ENCODE peak calls at places on chromosomes 5 and 9, in eight cellular contexts. One of them, this sample, is unnamed.

GRCh38 chr5:57887851-57888621 is 405.4 kb upstream of the ACTBL2 start:
- DNase-seq in T-cell: no peak
- DNase-seq in neuronal stem cell: peak; percentile 43
- DNase-seq in NCI-H1417: peak; percentile 49
- DNase-seq in stimulated activated CD8-positive, alpha-beta memory T cell treated with anti-CD3 and anti-CD28 coated beads, Interleukin-4, amount 100 ng/mL, for 24 hours: no peak
- DNase-seq in brain microvascular endothelial cell: peak; percentile 67
- DNase-seq in SK-N-SH: peak; percentile 61
- DNase-seq in Caco-2: peak; percentile 75
- DNase-seq in this sample: no peak

GRCh38 chr9:14935099-14935710 is 25.0 kb upstream of the FREM1 start:
- DNase-seq in T-cell: no peak
- DNase-seq in neuronal stem cell: peak; percentile 56
- DNase-seq in NCI-H1417: no peak
- DNase-seq in stimulated activated CD8-positive, alpha-beta memory T cell treated with anti-CD3 and anti-CD28 coated beads, Interleukin-4, amount 100 ng/mL, for 24 hours: no peak
- DNase-seq in brain microvascular endothelial cell: no peak
- DNase-seq in SK-N-SH: no peak
- DNase-seq in Caco-2: no peak
- DNase-seq in this sample: no peak

GRCh38 chr9:110655723-110656641 is 12.6 kb upstream of the MUSK start:
- DNase-seq in T-cell: no peak
- DNase-seq in neuronal stem cell: no peak
- DNase-seq in NCI-H1417: no peak
- DNase-seq in stimulated activated CD8-positive, alpha-beta memory T cell treated with anti-CD3 and anti-CD28 coated beads, Interleukin-4, amount 100 ng/mL, for 24 hours: no peak
- DNase-seq in brain microvascular endothelial cell: peak; percentile 14
- DNase-seq in SK-N-SH: no peak
- DNase-seq in Caco-2: no peak
- DNase-seq in this sample: no peak

GRCh38 chr5:124252751-124253146 is 493.7 kb downstream of the ZNF608 start:
- DNase-seq in T-cell: no peak
- DNase-seq in neuronal stem cell: no peak
- DNase-seq in NCI-H1417: no peak
- DNase-seq in stimulated activated CD8-positive, alpha-beta memory T cell treated with anti-CD3 and anti-CD28 coated beads, Interleukin-4, amount 100 ng/mL, for 24 hours: no peak
- DNase-seq in brain microvascular endothelial cell: no peak
- DNase-seq in SK-N-SH: peak; percentile 36
- DNase-seq in Caco-2: no peak
- DNase-seq in this sample: no peak

GRCh38 chr5:93717162-93717561 is 24.2 kb downstream of the POU5F2 start:
- DNase-seq in T-cell: no peak
- DNase-seq in neuronal stem cell: no peak
- DNase-seq in NCI-H1417: peak; percentile 25
- DNase-seq in stimulated activated CD8-positive, alpha-beta memory T cell treated with anti-CD3 and anti-CD28 coated beads, Interleukin-4, amount 100 ng/mL, for 24 hours: no peak
- DNase-seq in brain microvascular endothelial cell: peak; percentile 27
- DNase-seq in SK-N-SH: no peak
- DNase-seq in Caco-2: no peak
- DNase-seq in this sample: no peak

GRCh38 chr5:109426075-109426474 is 16.3 kb upstream of the PJA2 start:
- DNase-seq in T-cell: no peak
- DNase-seq in neuronal stem cell: no peak
- DNase-seq in NCI-H1417: no peak
- DNase-seq in stimulated activated CD8-positive, alpha-beta memory T cell treated with anti-CD3 and anti-CD28 coated beads, Interleukin-4, amount 100 ng/mL, for 24 hours: no peak
- DNase-seq in brain microvascular endothelial cell: no peak
- DNase-seq in SK-N-SH: no peak
- DNase-seq in Caco-2: no peak
- DNase-seq in this sample: no peak

GRCh38 chr9:115957571-115957970 is 196.0 kb upstream of the PAPPA start:
- DNase-seq in T-cell: no peak
- DNase-seq in neuronal stem cell: no peak
- DNase-seq in NCI-H1417: no peak
- DNase-seq in stimulated activated CD8-positive, alpha-beta memory T cell treated with anti-CD3 and anti-CD28 coated beads, Interleukin-4, amount 100 ng/mL, for 24 hours: no peak
- DNase-seq in brain microvascular endothelial cell: no peak
- DNase-seq in SK-N-SH: no peak
- DNase-seq in Caco-2: no peak
- DNase-seq in this sample: no peak

GRCh38 chr5:159051431-159052281 is 48.1 kb downstream of the EBF1 start:
- DNase-seq in T-cell: no peak
- DNase-seq in neuronal stem cell: no peak
- DNase-seq in NCI-H1417: peak; percentile 25
- DNase-seq in stimulated activated CD8-positive, alpha-beta memory T cell treated with anti-CD3 and anti-CD28 coated beads, Interleukin-4, amount 100 ng/mL, for 24 hours: no peak
- DNase-seq in brain microvascular endothelial cell: peak; percentile 40
- DNase-seq in SK-N-SH: no peak
- DNase-seq in Caco-2: no peak
- DNase-seq in this sample: peak; percentile 48

GRCh38 chr9:96875460-96876142 is 21.3 kb upstream of the ZNF782 start:
- DNase-seq in T-cell: peak; percentile 31
- DNase-seq in neuronal stem cell: peak; percentile 88
- DNase-seq in NCI-H1417: peak; percentile 85
- DNase-seq in stimulated activated CD8-positive, alpha-beta memory T cell treated with anti-CD3 and anti-CD28 coated beads, Interleukin-4, amount 100 ng/mL, for 24 hours: peak; percentile 11
- DNase-seq in brain microvascular endothelial cell: peak; percentile 74
- DNase-seq in SK-N-SH: peak; percentile 88
- DNase-seq in Caco-2: peak; percentile 96
- DNase-seq in this sample: peak; percentile 82

GRCh38 chr9:127783111-127783621 is 2.7 kb upstream of the CDK9 start:
- DNase-seq in T-cell: peak; percentile 64
- DNase-seq in neuronal stem cell: no peak
- DNase-seq in NCI-H1417: no peak
- DNase-seq in stimulated activated CD8-positive, alpha-beta memory T cell treated with anti-CD3 and anti-CD28 coated beads, Interleukin-4, amount 100 ng/mL, for 24 hours: peak; percentile 61
- DNase-seq in brain microvascular endothelial cell: no peak
- DNase-seq in SK-N-SH: no peak
- DNase-seq in Caco-2: no peak
- DNase-seq in this sample: peak; percentile 69

GRCh38 chr9:95147452-95147851 is 170.1 kb downstream of the FANCC start:
- DNase-seq in T-cell: no peak
- DNase-seq in neuronal stem cell: no peak
- DNase-seq in NCI-H1417: no peak
- DNase-seq in stimulated activated CD8-positive, alpha-beta memory T cell treated with anti-CD3 and anti-CD28 coated beads, Interleukin-4, amount 100 ng/mL, for 24 hours: no peak
- DNase-seq in brain microvascular endothelial cell: no peak
- DNase-seq in SK-N-SH: no peak
- DNase-seq in Caco-2: no peak
- DNase-seq in this sample: no peak

GRCh38 chr5:123937230-123937629 is 425.3 kb downstream of the CSNK1G3 start:
- DNase-seq in T-cell: no peak
- DNase-seq in neuronal stem cell: peak; percentile 4
- DNase-seq in NCI-H1417: no peak
- DNase-seq in stimulated activated CD8-positive, alpha-beta memory T cell treated with anti-CD3 and anti-CD28 coated beads, Interleukin-4, amount 100 ng/mL, for 24 hours: no peak
- DNase-seq in brain microvascular endothelial cell: peak; percentile 52
- DNase-seq in SK-N-SH: peak; percentile 26
- DNase-seq in Caco-2: peak; percentile 41
- DNase-seq in this sample: no peak

GRCh38 chr5:64612349-64612961 is 77.8 kb upstream of the SHISAL2B start:
- DNase-seq in T-cell: no peak
- DNase-seq in neuronal stem cell: peak; percentile 59
- DNase-seq in NCI-H1417: peak; percentile 82
- DNase-seq in stimulated activated CD8-positive, alpha-beta memory T cell treated with anti-CD3 and anti-CD28 coated beads, Interleukin-4, amount 100 ng/mL, for 24 hours: no peak
- DNase-seq in brain microvascular endothelial cell: peak; percentile 62
- DNase-seq in SK-N-SH: peak; percentile 20
- DNase-seq in Caco-2: no peak
- DNase-seq in this sample: peak; percentile 11

GRCh38 chr5:134003957-134004625 is 684 bp downstream of the VDAC1 start:
- DNase-seq in T-cell: peak; percentile 46
- DNase-seq in neuronal stem cell: peak; percentile 37
- DNase-seq in NCI-H1417: peak; percentile 52
- DNase-seq in stimulated activated CD8-positive, alpha-beta memory T cell treated with anti-CD3 and anti-CD28 coated beads, Interleukin-4, amount 100 ng/mL, for 24 hours: peak; percentile 37
- DNase-seq in brain microvascular endothelial cell: peak; percentile 18
- DNase-seq in SK-N-SH: peak; percentile 82
- DNase-seq in Caco-2: no peak
- DNase-seq in this sample: peak; percentile 81

GRCh38 chr5:12204761-12205160 is 300.5 kb upstream of the CTNND2 start:
- DNase-seq in T-cell: no peak
- DNase-seq in neuronal stem cell: no peak
- DNase-seq in NCI-H1417: no peak
- DNase-seq in stimulated activated CD8-positive, alpha-beta memory T cell treated with anti-CD3 and anti-CD28 coated beads, Interleukin-4, amount 100 ng/mL, for 24 hours: no peak
- DNase-seq in brain microvascular endothelial cell: no peak
- DNase-seq in SK-N-SH: no peak
- DNase-seq in Caco-2: no peak
- DNase-seq in this sample: no peak

GRCh38 chr9:91451431-91452270 is 28.0 kb upstream of the NFIL3 start:
- DNase-seq in T-cell: no peak
- DNase-seq in neuronal stem cell: no peak
- DNase-seq in NCI-H1417: no peak
- DNase-seq in stimulated activated CD8-positive, alpha-beta memory T cell treated with anti-CD3 and anti-CD28 coated beads, Interleukin-4, amount 100 ng/mL, for 24 hours: no peak
- DNase-seq in brain microvascular endothelial cell: no peak
- DNase-seq in SK-N-SH: no peak
- DNase-seq in Caco-2: no peak
- DNase-seq in this sample: no peak

GRCh38 chr9:133506653-133507038 is 18.1 kb downstream of the MYMK start:
- DNase-seq in T-cell: no peak
- DNase-seq in neuronal stem cell: no peak
- DNase-seq in NCI-H1417: no peak
- DNase-seq in stimulated activated CD8-positive, alpha-beta memory T cell treated with anti-CD3 and anti-CD28 coated beads, Interleukin-4, amount 100 ng/mL, for 24 hours: no peak
- DNase-seq in brain microvascular endothelial cell: peak; percentile 19
- DNase-seq in SK-N-SH: peak; percentile 50
- DNase-seq in Caco-2: no peak
- DNase-seq in this sample: no peak